ENCODE peak calls at places on chromosomes 6 and 20, in ten cellular contexts. One of them, this sample, is unnamed.

GRCh38 chr6:4367643-4368042 is 232.3 kb upstream of the ECI2 start:
- DNase-seq in CD4-positive, alpha-beta memory T cell: no peak
- DNase-seq in K562: no peak
- DNase-seq in lower lobe of right lung: no peak
- DNase-seq in trophoblast cell: no peak
- DNase-seq in ovary: no peak
- DNase-seq in heart left ventricle: no peak
- DNase-seq in A549: no peak
- DNase-seq in left lung: no peak
- DNase-seq in sigmoid colon: no peak
- DNase-seq in this sample: no peak

GRCh38 chr6:89693207-89693606 is 54.7 kb upstream of the LYRM2 start:
- DNase-seq in sigmoid colon: no peak
- DNase-seq in ovary: no peak
- DNase-seq in A549: no peak
- DNase-seq in CD4-positive, alpha-beta memory T cell: no peak
- DNase-seq in K562: no peak
- DNase-seq in lower lobe of right lung: no peak
- DNase-seq in trophoblast cell: peak; percentile 21
- DNase-seq in heart left ventricle: no peak
- DNase-seq in left lung: no peak
- DNase-seq in this sample: no peak

GRCh38 chr20:41182296-41183212 is 45.2 kb downstream of the PLCG1 start:
- DNase-seq in ovary: no peak
- DNase-seq in lower lobe of right lung: peak; percentile 30
- DNase-seq in K562: no peak
- DNase-seq in trophoblast cell: no peak
- DNase-seq in CD4-positive, alpha-beta memory T cell: no peak
- DNase-seq in A549: no peak
- DNase-seq in sigmoid colon: no peak
- DNase-seq in heart left ventricle: no peak
- DNase-seq in left lung: no peak
- DNase-seq in this sample: no peak

GRCh38 chr6:42374027-42374669 is 77.6 kb downstream of the TRERF1 start:
- DNase-seq in sigmoid colon: peak; percentile 22
- DNase-seq in lower lobe of right lung: peak; percentile 55
- DNase-seq in ovary: no peak
- DNase-seq in heart left ventricle: no peak
- DNase-seq in CD4-positive, alpha-beta memory T cell: no peak
- DNase-seq in left lung: no peak
- DNase-seq in K562: no peak
- DNase-seq in trophoblast cell: no peak
- DNase-seq in A549: no peak
- DNase-seq in this sample: no peak

GRCh38 chr20:45857836-45858250 is 429 bp downstream of the ZSWIM3 start:
- DNase-seq in ovary: no peak
- DNase-seq in heart left ventricle: no peak
- DNase-seq in CD4-positive, alpha-beta memory T cell: no peak
- DNase-seq in lower lobe of right lung: no peak
- DNase-seq in sigmoid colon: no peak
- DNase-seq in left lung: no peak
- DNase-seq in trophoblast cell: no peak
- DNase-seq in A549: no peak
- DNase-seq in K562: peak; percentile 80
- DNase-seq in this sample: no peak

GRCh38 chr6:31940256-31940664 is 5.6 kb upstream of the CFB start:
- DNase-seq in A549: no peak
- DNase-seq in ovary: no peak
- DNase-seq in trophoblast cell: no peak
- DNase-seq in left lung: no peak
- DNase-seq in lower lobe of right lung: no peak
- DNase-seq in K562: no peak
- DNase-seq in CD4-positive, alpha-beta memory T cell: no peak
- DNase-seq in sigmoid colon: no peak
- DNase-seq in heart left ventricle: no peak
- DNase-seq in this sample: no peak

GRCh38 chr20:57613481-57613921 is 6.7 kb downstream of the ZBP1 start:
- DNase-seq in lower lobe of right lung: peak; percentile 18
- DNase-seq in ovary: no peak
- DNase-seq in sigmoid colon: no peak
- DNase-seq in A549: no peak
- DNase-seq in trophoblast cell: no peak
- DNase-seq in left lung: no peak
- DNase-seq in K562: no peak
- DNase-seq in heart left ventricle: no peak
- DNase-seq in CD4-positive, alpha-beta memory T cell: no peak
- DNase-seq in this sample: no peak

GRCh38 chr6:10297825-10298224 is 117.0 kb downstream of the TFAP2A start:
- DNase-seq in CD4-positive, alpha-beta memory T cell: no peak
- DNase-seq in A549: no peak
- DNase-seq in trophoblast cell: peak; percentile 21
- DNase-seq in left lung: no peak
- DNase-seq in K562: no peak
- DNase-seq in ovary: no peak
- DNase-seq in heart left ventricle: no peak
- DNase-seq in sigmoid colon: no peak
- DNase-seq in lower lobe of right lung: no peak
- DNase-seq in this sample: no peak

GRCh38 chr20:34322267-34323105 is 19.3 kb upstream of the AHCY start:
- DNase-seq in K562: no peak
- DNase-seq in ovary: no peak
- DNase-seq in sigmoid colon: no peak
- DNase-seq in CD4-positive, alpha-beta memory T cell: no peak
- DNase-seq in heart left ventricle: no peak
- DNase-seq in A549: no peak
- DNase-seq in lower lobe of right lung: no peak
- DNase-seq in left lung: no peak
- DNase-seq in trophoblast cell: peak; percentile 45
- DNase-seq in this sample: no peak

GRCh38 chr20:50041238-50041915 is 58.6 kb downstream of the SNAI1 start:
- DNase-seq in left lung: no peak
- DNase-seq in CD4-positive, alpha-beta memory T cell: no peak
- DNase-seq in ovary: no peak
- DNase-seq in A549: no peak
- DNase-seq in heart left ventricle: no peak
- DNase-seq in sigmoid colon: no peak
- DNase-seq in lower lobe of right lung: no peak
- DNase-seq in trophoblast cell: peak; percentile 91
- DNase-seq in K562: no peak
- DNase-seq in this sample: no peak

DNA sequence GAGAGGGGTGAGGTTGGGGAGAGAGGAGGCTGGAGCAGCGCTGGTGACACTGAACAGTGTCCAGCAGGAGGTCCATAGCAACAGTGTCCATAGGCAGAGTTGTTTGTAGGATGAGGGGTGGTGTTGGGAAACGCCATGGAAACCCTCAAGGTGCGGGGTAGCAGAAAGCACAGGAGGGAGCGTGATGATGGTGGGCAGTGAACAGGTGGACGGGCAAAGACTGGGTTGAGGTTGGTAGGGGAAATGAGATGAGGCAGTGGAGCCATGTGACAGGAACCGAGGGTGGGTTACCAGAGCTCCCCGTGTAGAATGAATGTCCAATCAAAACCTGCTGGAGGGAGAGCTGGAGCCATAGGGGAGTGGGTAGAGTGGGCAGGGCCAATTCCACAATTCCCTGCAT is 37.9 kb downstream of the HLA-DPB1 start:
- DNase-seq in trophoblast cell: no peak
- DNase-seq in A549: no peak
- DNase-seq in K562: no peak
- DNase-seq in CD4-positive, alpha-beta memory T cell: no peak
- DNase-seq in lower lobe of right lung: no peak
- DNase-seq in sigmoid colon: no peak
- DNase-seq in ovary: no peak
- DNase-seq in heart left ventricle: no peak
- DNase-seq in left lung: no peak
- DNase-seq in this sample: no peak
- H3K27ac ChIP-seq in trophoblast cell: no peak overlapping the region
- H3K27ac ChIP-seq in A549: no peak overlapping the region
- H3K27ac ChIP-seq in K562: no peak overlapping the region
- H3K27ac ChIP-seq in CD4-positive, alpha-beta memory T cell: no peak overlapping the region
- H3K27ac ChIP-seq in lower lobe of right lung: no peak overlapping the region
- H3K27ac ChIP-seq in sigmoid colon: no peak overlapping the region
- H3K27ac ChIP-seq in ovary: no peak overlapping the region
- H3K27ac ChIP-seq in heart left ventricle: no peak overlapping the region
- H3K27ac ChIP-seq in left lung: no peak overlapping the region
- H3K27ac ChIP-seq in this sample: no peak overlapping the region

GRCh38 chr6:149482542-149483261 is 2.1 kb downstream of the ZC3H12D start:
- DNase-seq in A549: no peak
- DNase-seq in CD4-positive, alpha-beta memory T cell: no peak
- DNase-seq in lower lobe of right lung: peak; percentile 59
- DNase-seq in left lung: peak; percentile 36
- DNase-seq in ovary: no peak
- DNase-seq in heart left ventricle: no peak
- DNase-seq in trophoblast cell: no peak
- DNase-seq in K562: no peak
- DNase-seq in sigmoid colon: no peak
- DNase-seq in this sample: no peak

GRCh38 chr6:149483302-149483701 is 1.5 kb downstream of the ZC3H12D start:
- DNase-seq in A549: no peak
- DNase-seq in trophoblast cell: no peak
- DNase-seq in heart left ventricle: no peak
- DNase-seq in ovary: no peak
- DNase-seq in K562: no peak
- DNase-seq in lower lobe of right lung: no peak
- DNase-seq in sigmoid colon: no peak
- DNase-seq in CD4-positive, alpha-beta memory T cell: no peak
- DNase-seq in left lung: no peak
- DNase-seq in this sample: no peak

GRCh38 chr6:149487316-149487715 is 2.5 kb upstream of the ZC3H12D start:
- DNase-seq in A549: no peak
- DNase-seq in K562: no peak
- DNase-seq in sigmoid colon: no peak
- DNase-seq in left lung: no peak
- DNase-seq in lower lobe of right lung: no peak
- DNase-seq in ovary: no peak
- DNase-seq in CD4-positive, alpha-beta memory T cell: no peak
- DNase-seq in heart left ventricle: no peak
- DNase-seq in trophoblast cell: no peak
- DNase-seq in this sample: no peak

GRCh38 chr6:149484733-149485700 is at the start of gene ZC3H12D:
- DNase-seq in sigmoid colon: peak; percentile 68
- DNase-seq in heart left ventricle: peak; percentile 83
- DNase-seq in A549: peak; percentile 34
- DNase-seq in left lung: peak; percentile 60
- DNase-seq in ovary: no peak
- DNase-seq in K562: no peak
- DNase-seq in CD4-positive, alpha-beta memory T cell: peak; percentile 89
- DNase-seq in lower lobe of right lung: peak; percentile 69
- DNase-seq in trophoblast cell: peak; percentile 67
- DNase-seq in this sample: peak; percentile 28

GRCh38 chr6:149483849-149484635 is 772 bp downstream of the ZC3H12D start:
- DNase-seq in heart left ventricle: no peak
- DNase-seq in trophoblast cell: no peak
- DNase-seq in ovary: no peak
- DNase-seq in A549: no peak
- DNase-seq in K562: no peak
- DNase-seq in left lung: peak; percentile 28
- DNase-seq in lower lobe of right lung: no peak
- DNase-seq in sigmoid colon: no peak
- DNase-seq in CD4-positive, alpha-beta memory T cell: no peak
- DNase-seq in this sample: no peak
- H3K4me1 ChIP-seq in heart left ventricle: peaks cover 21% of the 10 kb centered on the region
- H3K4me1 ChIP-seq in trophoblast cell: no peaks in the 10 kb centered on the region
- H3K4me1 ChIP-seq in ovary: no peaks in the 10 kb centered on the region
- H3K4me1 ChIP-seq in A549: peaks cover 17% of the 10 kb centered on the region
- H3K4me1 ChIP-seq in K562: peaks cover 3% of the 10 kb centered on the region
- H3K4me1 ChIP-seq in left lung: peaks cover 51% of the 10 kb centered on the region
- H3K4me1 ChIP-seq in lower lobe of right lung: peaks cover 37% of the 10 kb centered on the region
- H3K4me1 ChIP-seq in sigmoid colon: no peaks in the 10 kb centered on the region
- H3K4me1 ChIP-seq in CD4-positive, alpha-beta memory T cell: peaks cover 42% of the 10 kb centered on the region
- H3K4me1 ChIP-seq in this sample: peaks cover 5% of the 10 kb centered on the region

GRCh38 chr6:170086639-170087420 is 204.0 kb downstream of the DLL1 start:
- DNase-seq in sigmoid colon: peak; percentile 62
- DNase-seq in trophoblast cell: no peak
- DNase-seq in A549: no peak
- DNase-seq in heart left ventricle: peak; percentile 37
- DNase-seq in left lung: peak; percentile 25
- DNase-seq in lower lobe of right lung: peak; percentile 37
- DNase-seq in K562: no peak
- DNase-seq in ovary: no peak
- DNase-seq in CD4-positive, alpha-beta memory T cell: no peak
- DNase-seq in this sample: no peak

GRCh38 chr6:170087946-170088348 is 202.9 kb downstream of the DLL1 start:
- DNase-seq in ovary: no peak
- DNase-seq in CD4-positive, alpha-beta memory T cell: peak; percentile 47
- DNase-seq in heart left ventricle: peak; percentile 70
- DNase-seq in A549: no peak
- DNase-seq in left lung: peak; percentile 43
- DNase-seq in K562: no peak
- DNase-seq in sigmoid colon: peak; percentile 63
- DNase-seq in trophoblast cell: peak; percentile 4
- DNase-seq in lower lobe of right lung: peak; percentile 52
- DNase-seq in this sample: no peak

GRCh38 chr6:170090561-170090960 is 200.3 kb downstream of the DLL1 start:
- DNase-seq in CD4-positive, alpha-beta memory T cell: no peak
- DNase-seq in K562: no peak
- DNase-seq in A549: no peak
- DNase-seq in ovary: no peak
- DNase-seq in left lung: no peak
- DNase-seq in lower lobe of right lung: no peak
- DNase-seq in trophoblast cell: no peak
- DNase-seq in sigmoid colon: no peak
- DNase-seq in heart left ventricle: no peak
- DNase-seq in this sample: no peak

GRCh38 chr6:170089937-170090335 is 200.9 kb downstream of the DLL1 start:
- DNase-seq in trophoblast cell: no peak
- DNase-seq in heart left ventricle: peak; percentile 58
- DNase-seq in left lung: peak; percentile 27
- DNase-seq in sigmoid colon: peak; percentile 56
- DNase-seq in lower lobe of right lung: peak; percentile 24
- DNase-seq in K562: no peak
- DNase-seq in A549: no peak
- DNase-seq in ovary: no peak
- DNase-seq in CD4-positive, alpha-beta memory T cell: no peak
- DNase-seq in this sample: no peak

GRCh38 chr6:170088349-170088951 is 202.4 kb downstream of the DLL1 start:
- DNase-seq in sigmoid colon: peak; percentile 62
- DNase-seq in trophoblast cell: no peak
- DNase-seq in K562: no peak
- DNase-seq in left lung: peak; percentile 36
- DNase-seq in CD4-positive, alpha-beta memory T cell: peak; percentile 25
- DNase-seq in ovary: no peak
- DNase-seq in lower lobe of right lung: peak; percentile 50
- DNase-seq in A549: no peak
- DNase-seq in heart left ventricle: peak; percentile 61
- DNase-seq in this sample: no peak
- H3K9me3 ChIP-seq in sigmoid colon: no peaks in the 10 kb centered on the region
- H3K9me3 ChIP-seq in trophoblast cell: peaks cover 6% of the 10 kb centered on the region
- H3K9me3 ChIP-seq in K562: no peaks in the 10 kb centered on the region
- H3K9me3 ChIP-seq in left lung: no peaks in the 10 kb centered on the region
- H3K9me3 ChIP-seq in CD4-positive, alpha-beta memory T cell: no peaks in the 10 kb centered on the region
- H3K9me3 ChIP-seq in ovary: no peaks in the 10 kb centered on the region
- H3K9me3 ChIP-seq in lower lobe of right lung: no peaks in the 10 kb centered on the region
- H3K9me3 ChIP-seq in A549: no peaks in the 10 kb centered on the region
- H3K9me3 ChIP-seq in heart left ventricle: no peaks in the 10 kb centered on the region
- H3K9me3 ChIP-seq in this sample: no peaks in the 10 kb centered on the region

DNA sequence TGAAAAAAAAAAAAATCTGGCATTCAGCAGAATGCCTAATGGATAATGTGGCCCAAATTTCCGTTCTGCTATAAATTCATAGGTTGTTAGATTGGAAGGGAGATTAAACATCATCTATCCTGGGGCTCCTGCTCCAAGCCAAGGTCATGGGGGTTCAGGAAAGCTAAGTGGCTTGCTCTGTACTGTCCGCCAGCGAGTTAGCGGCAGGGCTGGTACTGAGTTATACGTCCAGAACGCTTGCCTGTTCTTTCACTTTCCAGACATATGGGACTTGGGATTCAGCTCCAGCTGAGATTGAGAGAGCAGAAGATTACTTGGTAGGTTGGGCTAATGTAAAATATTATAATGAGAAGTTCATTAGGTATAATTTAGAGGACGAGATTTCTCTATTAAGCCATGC is 858 bp downstream of the RWDD1 start:
- DNase-seq in K562: peak; percentile 13
- DNase-seq in left lung: no peak
- DNase-seq in sigmoid colon: peak; percentile 65
- DNase-seq in CD4-positive, alpha-beta memory T cell: no peak
- DNase-seq in ovary: no peak
- DNase-seq in heart left ventricle: no peak
- DNase-seq in A549: peak; percentile 18
- DNase-seq in lower lobe of right lung: no peak
- DNase-seq in trophoblast cell: peak; percentile 27
- DNase-seq in this sample: peak; percentile 63
- H3K27ac ChIP-seq in K562: peak overlapping the region; percentile 83
- H3K27ac ChIP-seq in left lung: peak overlapping the region; percentile 92
- H3K27ac ChIP-seq in sigmoid colon: peak overlapping the region; percentile 89
- H3K27ac ChIP-seq in CD4-positive, alpha-beta memory T cell: peak overlapping the region; percentile 96
- H3K27ac ChIP-seq in ovary: no peak overlapping the region
- H3K27ac ChIP-seq in heart left ventricle: peak overlapping the region; percentile 89
- H3K27ac ChIP-seq in A549: peak overlapping the region; percentile 96
- H3K27ac ChIP-seq in lower lobe of right lung: peak overlapping the region; percentile 94
- H3K27ac ChIP-seq in trophoblast cell: no peak overlapping the region
- H3K27ac ChIP-seq in this sample: peak overlapping the region; percentile 83

This sample was measured in cardiac muscle cell.